ENCODE peak calls at places on chromosome 1, in five cellular contexts. E is iPS-NIHi11, Z is Panc1, F is right lobe of liver, G is HTR-8/SVneo. N is an unnamed sample.

GRCh38 chr1:153547560-153548551 is 1.2 kb downstream of the S100A3 start:
- DNase-seq in E (no peak), Z (no peak), F (no peak), G (no peak), N (no peak)

GRCh38 chr1:22416555-22417454 is 34.8 kb upstream of the ZBTB40 start:
- DNase-seq in E (peak; percentile 89), Z (no peak), F (peak; percentile 82), G (peak; percentile 76), N (peak; percentile 74)

GRCh38 chr1:218224101-218224500 is 61.0 kb upstream of the RRP15 start:
- DNase-seq in E (no peak), Z (no peak), F (no peak), G (no peak), N (no peak)

GRCh38 chr1:201190624-201191051 is at the start of gene IGFN1:
- DNase-seq in E (peak; percentile 86), Z (no peak), F (no peak), G (no peak), N (no peak)

GRCh38 chr1:6491076-6491449 is 404 bp downstream of the PLEKHG5 start:
- DNase-seq in E (no peak), Z (no peak), F (no peak), G (no peak), N (no peak)

GRCh38 chr1:243508964-243509363 is 253.1 kb downstream of the SDCCAG8 start:
- DNase-seq in E (no peak), Z (no peak), F (no peak), G (no peak), N (no peak)

GRCh38 chr1:179953974-179954493 is 576 bp upstream of the CEP350 start:
- DNase-seq in E (peak; percentile 12), Z (no peak), F (peak; percentile 55), G (peak; percentile 37), N (no peak)

GRCh38 chr1:93349231-93350135 is 3.8 kb downstream of the DR1 start:
- DNase-seq in E (no peak), Z (no peak), F (no peak), G (no peak), N (no peak)

GRCh38 chr1:64248065-64248464 is 44.6 kb downstream of the UBE2U start:
- DNase-seq in E (peak; percentile 57), Z (no peak), F (no peak), G (no peak), N (no peak)

GRCh38 chr1:195597929-195598328 is 1010.3 kb downstream of the KCNT2 start:
- DNase-seq in E (no peak), Z (no peak), F (no peak), G (no peak), N (no peak)

GRCh38 chr1:70496181-70496580 is 85.1 kb downstream of the CTH start:
- DNase-seq in E (no peak), Z (no peak), F (no peak), G (no peak), N (no peak)

GRCh38 chr1:27405074-27405473 is 12.7 kb downstream of the GPR3 start:
- DNase-seq in E (peak; percentile 53), Z (no peak), F (no peak), G (no peak), N (no peak)